ENCODE peak calls at places on chromosomes 6 and 20, in four cellular contexts. B, S, U and V are unnamed samples.

GRCh38 chr20:23165307-23165750 is 79.2 kb upstream of the CD93 start:
- DNase-seq in U (no peak), S (no peak), B (no peak), V (no peak)

GRCh38 chr20:38658879-38659612 is 57.4 kb downstream of the ARHGAP40 start:
- DNase-seq in B (peak; percentile 79), S (peak; percentile 66), U (peak; percentile 60), V (no peak)

GRCh38 chr20:5205348-5206210 is 78.8 kb downstream of the CDS2 start:
- DNase-seq in B (peak; percentile 92), U (peak; percentile 80), S (peak; percentile 72), V (peak; percentile 76)

GRCh38 chr6:137995371-137995770 is 111.8 kb downstream of the PERP start:
- DNase-seq in B (no peak), S (no peak), U (no peak), V (no peak)

GRCh38 chr20:62922451-62922921 is 3.8 kb downstream of the DIDO1 start:
- DNase-seq in U (no peak), B (no peak), S (no peak), V (no peak)

GRCh38 chr20:39899881-39900280 is 789.2 kb downstream of the MAFB start:
- DNase-seq in U (no peak), B (no peak), S (no peak), V (no peak)

GRCh38 chr6:68951350-68951749 is 316.3 kb downstream of the ADGRB3 start:
- DNase-seq in B (no peak), S (peak; percentile 9), U (no peak), V (no peak)

GRCh38 chr20:59812286-59813125 is 120.9 kb downstream of the SYCP2 start:
- DNase-seq in U (no peak), B (no peak), S (no peak), V (no peak)

GRCh38 chr20:24382775-24383174 is 86.7 kb upstream of the SYNDIG1 start:
- DNase-seq in U (no peak), S (no peak), B (no peak), V (no peak)

GRCh38 chr6:90109141-90109540 is 187.5 kb downstream of the BACH2 start:
- DNase-seq in S (no peak), B (no peak), U (no peak), V (no peak)

GRCh38 chr6:62367601-62368000 is 81.6 kb upstream of the KHDRBS2 start:
- DNase-seq in U (no peak), B (no peak), S (no peak), V (no peak)

GRCh38 chr6:166463363-166464067 is 80.8 kb upstream of the MPC1 start:
- DNase-seq in S (no peak), U (no peak), B (no peak), V (no peak)

DNA sequence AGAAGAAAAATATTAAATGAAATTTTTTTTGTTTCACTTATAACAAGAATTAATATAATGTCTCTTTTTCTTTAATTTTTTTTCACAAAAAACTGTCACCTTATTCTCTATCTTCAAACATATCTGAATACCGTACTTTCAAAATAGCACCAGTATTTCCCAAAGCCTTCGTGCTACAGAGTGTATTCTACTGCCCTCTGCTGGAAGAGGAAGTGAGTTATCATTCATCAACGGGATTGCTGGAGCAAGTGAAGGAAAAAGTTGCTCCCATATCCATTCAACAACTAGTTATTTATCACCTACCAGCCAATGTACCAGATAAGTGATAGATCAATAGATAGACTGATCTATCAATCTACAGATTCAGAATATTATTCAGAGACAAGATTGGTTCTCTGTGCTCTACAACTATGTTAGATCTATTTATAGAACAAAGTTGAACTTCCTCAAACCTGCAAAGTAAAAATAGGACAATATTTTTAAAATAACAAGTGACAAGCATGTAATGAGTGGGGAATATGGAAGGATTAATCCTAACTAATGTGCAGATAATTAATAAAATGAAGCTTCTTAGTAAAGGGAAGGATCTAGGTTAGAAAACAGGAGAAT is 26.7 kb upstream of the TFAP2B start:
- DNase-seq in S (peak; percentile 69), U (peak; percentile 61), B (peak; percentile 9), V (peak; percentile 30)
- TF ChIP-seq MAZ in S (no peak), U (no peak), B (no peak), V (no peak)

GRCh38 chr6:142728910-142729481 is 216.0 kb downstream of the HIVEP2 start:
- DNase-seq in S (no peak), B (no peak), U (no peak), V (peak; percentile 58)
- TF ChIP-seq MAZ in S (no peak), B (no peak), U (no peak), V (no peak)

GRCh38 chr6:47016236-47016635 is 25.9 kb downstream of the ADGRF1 start:
- DNase-seq in U (no peak), B (no peak), S (no peak), V (no peak)
- TF ChIP-seq MAZ in U (no peak), B (no peak), S (no peak), V (no peak)

DNA sequence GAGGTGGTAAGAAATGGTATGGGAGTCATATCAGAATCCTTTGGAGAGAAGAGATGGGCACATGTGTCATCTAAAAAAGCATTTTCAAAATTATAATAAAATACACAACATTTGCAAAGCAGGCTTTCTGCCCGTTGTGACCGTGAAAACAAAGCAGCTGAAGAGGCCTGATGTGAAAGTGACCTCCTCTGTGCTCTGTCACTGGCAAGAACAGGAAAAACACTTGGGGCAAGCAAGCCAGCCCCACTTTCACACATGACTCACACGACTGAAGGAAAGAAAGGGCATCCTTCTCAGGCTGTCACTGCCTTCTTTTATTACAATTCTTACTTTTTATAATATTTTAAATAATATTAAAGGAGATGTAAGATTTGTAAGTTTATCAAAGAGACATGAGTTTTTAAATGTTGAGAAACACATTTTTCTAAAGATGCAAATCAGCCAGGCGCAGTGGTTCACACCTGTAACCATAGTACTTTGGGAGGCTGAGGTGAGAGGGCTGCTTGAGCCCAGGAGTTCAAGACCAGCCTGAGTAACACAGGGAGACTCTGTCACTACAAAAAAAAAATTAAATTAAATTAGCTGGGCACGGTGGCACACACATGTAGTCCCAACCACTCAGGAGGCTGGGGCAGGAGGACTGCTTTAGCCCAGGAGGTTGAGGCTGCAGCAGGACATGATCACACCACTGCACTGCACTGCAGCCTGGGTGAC is 143.7 kb downstream of the BTBD9 start:
- DNase-seq in S (no peak), U (no peak), B (no peak), V (no peak)
- TF ChIP-seq MAZ in S (no peak), U (no peak), B (no peak), V (no peak)

GRCh38 chr6:152472325-152472724 is 164.8 kb downstream of the SYNE1 start:
- DNase-seq in U (no peak), S (no peak), B (no peak), V (no peak)
- TF ChIP-seq MAZ in U (no peak), S (no peak), B (no peak), V (no peak)

DNA sequence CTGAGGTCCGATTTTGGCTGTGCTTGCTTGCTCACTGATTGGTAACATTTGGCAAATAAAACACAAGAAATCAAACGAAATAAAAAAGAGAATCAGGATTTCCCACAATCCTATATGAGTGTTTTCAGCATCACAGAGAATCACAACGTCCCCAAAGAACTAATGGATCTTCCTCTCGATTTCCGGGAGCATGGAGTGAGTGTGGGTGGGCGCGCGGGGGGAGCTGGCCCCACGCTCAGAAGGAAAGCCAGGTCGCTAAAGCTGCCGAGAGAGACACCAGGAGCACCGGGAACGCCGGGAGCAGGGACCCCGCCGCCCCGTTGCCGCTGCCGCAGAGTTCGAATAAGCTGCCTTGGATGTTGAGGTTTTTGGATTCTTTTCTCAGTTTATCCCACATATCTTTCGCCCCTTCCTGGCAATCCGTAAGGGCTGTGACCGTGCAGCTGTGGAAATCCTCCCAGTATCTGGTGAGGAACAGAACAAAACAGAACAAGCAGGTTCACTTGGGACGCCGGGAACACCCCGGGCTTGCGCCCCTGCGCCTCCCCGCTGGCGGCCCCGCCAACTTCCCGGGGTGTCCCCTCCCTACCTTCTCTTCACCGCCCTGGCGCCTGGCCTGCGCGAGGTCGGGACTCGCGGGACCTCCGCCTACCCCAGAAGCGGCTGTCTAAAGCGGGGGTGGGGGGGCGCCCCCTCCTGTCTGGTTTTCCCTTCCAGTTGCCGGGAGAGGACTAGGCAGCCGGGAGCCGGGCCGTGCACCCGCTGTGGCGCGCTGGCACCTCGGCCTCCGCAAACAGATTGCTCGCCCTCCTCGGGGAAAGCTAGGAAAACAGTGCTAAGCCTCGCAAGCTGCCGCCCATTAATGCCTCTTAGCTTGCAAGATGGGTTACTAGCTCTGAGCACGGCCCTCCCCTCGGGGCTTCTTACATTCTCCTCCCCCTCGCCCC is 7.7 kb downstream of the NRN1 start:
- DNase-seq in U (no peak), B (no peak), S (no peak), V (no peak)
- TF ChIP-seq MAZ in U (no peak), B (no peak), S (no peak), V (no peak)

GRCh38 chr20:46179811-46180326 is 61.8 kb downstream of the CD40 start:
- DNase-seq in U (no peak), B (no peak), S (no peak), V (no peak)
- TF ChIP-seq MAZ in U (no peak), B (no peak), S (no peak), V (no peak)

GRCh38 chr20:47360489-47361267 is 4.2 kb upstream of the ZMYND8 start:
- DNase-seq in S (peak; percentile 99), B (peak; percentile 51), U (peak; percentile 90), V (peak; percentile 98)
- TF ChIP-seq MAZ in S (peak; percentile 82), B (no peak), U (peak; percentile 23), V (peak; percentile 31)

GRCh38 chr6:116997496-116997895 is 120.5 kb downstream of the RFX6 start:
- DNase-seq in B (no peak), S (no peak), U (no peak), V (no peak)
- TF ChIP-seq MAZ in B (no peak), S (no peak), U (no peak), V (no peak)